ENCODE peak calls at places on chromosomes 6 and 20, in five cellular contexts. F is body of pancreas, T is colonic mucosa, I is HCT116, O is ovary. V is an unnamed sample.

GRCh38 chr6:99425647-99426453 is 742 bp upstream of the PNISR start:
- DNase-seq in F (peak; percentile 85), T (peak; percentile 92), I (peak; percentile 86), O (peak; percentile 85), V (peak; percentile 95)

GRCh38 chr20:535958-536357 is 7.6 kb downstream of the CSNK2A1 start:
- DNase-seq in F (no peak), T (peak; percentile 66), I (no peak), O (no peak), V (no peak)

GRCh38 chr6:159758031-159759001 is 3.5 kb upstream of the ACAT2 start:
- DNase-seq in F (no peak), T (no peak), I (peak; percentile 23), O (no peak), V (no peak)

GRCh38 chr6:85464260-85464644 is 14.4 kb downstream of the NT5E start:
- DNase-seq in F (no peak), T (no peak), I (peak; percentile 97), O (no peak), V (no peak)

GRCh38 chr6:81590314-81590691 is 162.2 kb downstream of the TENT5A start:
- DNase-seq in F (no peak), T (no peak), I (no peak), O (no peak), V (no peak)

GRCh38 chr6:9417400-9417799 is 982.1 kb upstream of the SLC35B3 start:
- DNase-seq in F (no peak), T (no peak), I (no peak), O (no peak), V (no peak)

GRCh38 chr6:117167520-117168271 is 97.7 kb upstream of the VGLL2 start:
- DNase-seq in F (peak; percentile 14), T (no peak), I (peak; percentile 6), O (no peak), V (no peak)

GRCh38 chr6:138971601-138972000 is 16.5 kb downstream of the REPS1 start:
- DNase-seq in F (no peak), T (no peak), I (no peak), O (no peak), V (no peak)

GRCh38 chr20:41268402-41268801 is 49.1 kb downstream of the ZHX3 start:
- DNase-seq in F (no peak), T (no peak), I (no peak), O (no peak), V (no peak)

GRCh38 chr20:59802471-59803221 is 130.8 kb downstream of the SYCP2 start:
- DNase-seq in F (no peak), T (peak; percentile 9), I (no peak), O (no peak), V (no peak)

GRCh38 chr6:134609862-134610261 is 291.9 kb upstream of the SGK1 start:
- DNase-seq in F (no peak), T (no peak), I (no peak), O (no peak), V (no peak)

GRCh38 chr20:63980317-63980805 is 571 bp upstream of the PRPF6 start:
- DNase-seq in F (no peak), T (no peak), I (no peak), O (no peak), V (no peak)

GRCh38 chr6:1617466-1618304 is 8.0 kb downstream of the FOXC1 start:
- DNase-seq in F (no peak), T (no peak), I (no peak), O (no peak), V (no peak)

GRCh38 chr6:166970776-166971175 is 14.4 kb upstream of the RNASET2 start:
- DNase-seq in F (no peak), T (peak; percentile 12), I (no peak), O (no peak), V (no peak)
- TF ChIP-seq CTCF in F (no peak), T (no peak), I (no peak), O (no peak), V (no peak)

GRCh38 chr6:51657491-51657890 is 429.9 kb downstream of the PKHD1 start:
- DNase-seq in F (no peak), T (no peak), I (no peak), O (no peak), V (no peak)
- H3K4me1 ChIP-seq in F (no peaks in the 10 kb centered on the region), T (no peaks in the 10 kb centered on the region), I (no peaks in the 10 kb centered on the region), O (no peaks in the 10 kb centered on the region), V (no peaks in the 10 kb centered on the region)

GRCh38 chr6:91697010-91697694 is 1110.3 kb upstream of the MAP3K7 start:
- DNase-seq in F (no peak), T (no peak), I (no peak), O (no peak), V (no peak)
- TF ChIP-seq CTCF in F (no peak), T (no peak), I (no peak), O (no peak), V (no peak)

DNA sequence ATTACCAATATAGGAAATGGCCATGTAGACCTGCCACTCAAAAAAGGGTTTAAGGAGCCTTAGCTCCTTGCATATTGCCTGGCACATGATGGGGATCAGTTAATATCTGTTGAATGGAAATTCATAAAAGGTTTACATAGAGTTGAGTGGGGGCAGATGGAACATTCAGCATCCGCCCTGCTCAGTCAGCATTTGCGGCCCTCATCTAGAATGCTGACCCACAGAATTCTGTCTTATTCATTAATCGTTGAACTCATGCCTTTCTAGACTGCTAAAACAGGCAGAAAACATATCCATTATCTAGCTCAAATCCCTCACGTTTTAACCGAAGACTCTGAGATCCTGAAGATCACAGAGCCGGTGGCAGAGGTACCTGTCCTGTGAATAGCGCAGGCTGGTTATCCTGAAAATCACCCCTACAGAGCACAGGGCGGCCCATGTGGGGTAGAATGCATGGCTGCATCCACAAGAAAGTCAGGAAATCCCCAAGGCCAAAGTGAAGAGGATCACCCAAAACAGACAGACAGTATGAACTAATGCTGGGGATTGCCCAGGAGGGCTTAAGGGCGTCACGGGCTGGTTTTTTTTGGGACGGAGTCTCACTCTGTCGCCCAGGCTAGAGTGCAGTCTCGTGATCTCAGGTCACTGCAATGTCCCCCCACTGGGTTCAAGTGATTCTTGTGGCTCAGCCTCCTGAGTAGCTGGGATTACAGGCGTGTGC is 59.9 kb downstream of the CNBD2 start:
- DNase-seq in F (no peak), T (no peak), I (no peak), O (no peak), V (no peak)
- H3K4me1 ChIP-seq in F (no peaks in the 10 kb centered on the region), T (no peaks in the 10 kb centered on the region), I (no peaks in the 10 kb centered on the region), O (peaks cover 9% of the 10 kb centered on the region), V (no peaks in the 10 kb centered on the region)

GRCh38 chr6:42194056-42194455 is 700 bp downstream of the GUCA1B start:
- DNase-seq in F (no peak), T (no peak), I (no peak), O (no peak), V (no peak)
- TF ChIP-seq CTCF in F (no peak), T (no peak), I (no peak), O (no peak), V (no peak)

GRCh38 chr20:53142651-53143177 is 170.6 kb downstream of the TSHZ2 start:
- DNase-seq in F (peak; percentile 15), T (no peak), I (no peak), O (no peak), V (no peak)
- H3K4me1 ChIP-seq in F (no peaks in the 10 kb centered on the region), T (no peaks in the 10 kb centered on the region), I (no peaks in the 10 kb centered on the region), O (no peaks in the 10 kb centered on the region), V (no peaks in the 10 kb centered on the region)

GRCh38 chr6:44859901-44860410 is 468.2 kb upstream of the RUNX2 start:
- DNase-seq in F (no peak), T (no peak), I (no peak), O (no peak), V (no peak)

GRCh38 chr6:44856495-44856878 is 469.0 kb downstream of the CDC5L start:
- DNase-seq in F (no peak), T (no peak), I (no peak), O (no peak), V (no peak)

GRCh38 chr6:44854712-44855111 is 467.2 kb downstream of the CDC5L start:
- DNase-seq in F (no peak), T (no peak), I (no peak), O (no peak), V (no peak)

GRCh38 chr6:44855562-44856494 is 468.3 kb downstream of the CDC5L start:
- DNase-seq in F (no peak), T (no peak), I (no peak), O (no peak), V (no peak)

DNA sequence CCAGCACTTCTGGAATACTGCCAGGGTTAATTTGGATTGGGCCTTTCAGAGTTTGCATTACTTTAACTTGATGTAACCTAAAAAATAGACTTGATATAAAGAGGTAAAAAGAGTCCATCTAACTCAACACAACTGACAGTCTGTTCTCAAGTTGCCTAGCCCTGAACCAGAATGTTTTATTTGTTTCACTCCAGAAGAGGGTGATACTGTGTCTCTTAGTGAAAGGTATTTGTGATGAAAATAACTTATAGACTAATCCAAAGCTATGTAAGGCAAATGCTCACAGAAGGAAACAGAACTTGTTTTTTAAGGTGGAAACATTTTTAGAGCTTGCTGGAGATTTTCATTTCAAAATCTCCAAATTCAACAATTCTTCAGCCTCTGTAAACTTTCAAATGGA is 469.1 kb upstream of the RUNX2 start:
- DNase-seq in F (no peak), T (no peak), I (no peak), O (no peak), V (no peak)
- TF ChIP-seq CTCF in F (no peak), T (no peak), I (no peak), O (no peak), V (no peak)

GRCh38 chr6:43771210-43771857 is 1.3 kb downstream of the VEGFA start:
- DNase-seq in F (peak; percentile 77), T (peak; percentile 77), I (no peak), O (peak; percentile 79), V (peak; percentile 86)

GRCh38 chr6:43773050-43773956 is 3.3 kb downstream of the VEGFA start:
- DNase-seq in F (peak; percentile 73), T (peak; percentile 86), I (peak; percentile 44), O (peak; percentile 15), V (peak; percentile 80)

GRCh38 chr6:43771858-43772570 is 2.0 kb downstream of the VEGFA start:
- DNase-seq in F (peak; percentile 85), T (peak; percentile 83), I (no peak), O (peak; percentile 81), V (peak; percentile 85)

GRCh38 chr6:43773981-43774775 is 4.2 kb downstream of the VEGFA start:
- DNase-seq in F (no peak), T (no peak), I (no peak), O (peak; percentile 25), V (no peak)

GRCh38 chr6:43772571-43773049 is 2.6 kb downstream of the VEGFA start:
- DNase-seq in F (peak; percentile 42), T (peak; percentile 49), I (no peak), O (peak; percentile 46), V (no peak)
- H3K4me1 ChIP-seq in F (peaks cover 71% of the 10 kb centered on the region), T (peaks cover 16% of the 10 kb centered on the region), I (peaks cover 50% of the 10 kb centered on the region), O (peaks cover 19% of the 10 kb centered on the region), V (peaks cover 33% of the 10 kb centered on the region)

DNA sequence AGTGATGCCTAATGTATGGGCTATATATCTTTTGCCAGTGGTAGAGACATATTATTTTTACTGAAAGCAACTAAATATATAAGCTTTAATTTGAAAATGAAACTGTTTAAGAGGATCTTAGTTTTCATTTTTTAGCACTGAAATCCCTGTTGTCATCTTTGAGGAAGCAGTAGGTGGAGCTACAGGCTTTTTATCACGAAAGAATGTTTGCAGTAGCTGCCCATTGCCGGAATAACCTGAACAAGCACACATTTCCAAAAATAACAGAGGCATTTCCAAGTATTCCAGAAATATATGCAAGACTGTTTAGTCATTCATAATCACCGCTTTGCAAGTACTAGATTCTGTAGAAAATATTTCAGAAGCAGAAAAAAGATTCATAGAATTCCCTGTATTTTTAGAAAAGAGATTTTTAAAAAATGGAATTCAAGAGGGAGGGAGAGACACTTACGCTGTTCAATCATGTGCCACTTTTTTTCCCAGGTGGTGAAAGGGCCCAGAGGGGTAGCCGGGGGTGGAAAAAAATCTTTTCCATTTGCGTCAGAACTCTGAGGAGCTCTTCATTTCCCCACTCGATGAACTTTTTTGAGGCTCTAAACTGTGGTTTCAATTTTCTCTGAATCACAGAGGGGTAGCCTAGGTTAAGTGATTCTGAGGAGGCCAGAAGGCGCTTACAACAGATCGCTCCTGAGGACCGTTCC is 142.5 kb upstream of the FERMT1 start:
- DNase-seq in F (no peak), T (no peak), I (peak; percentile 7), O (no peak), V (peak; percentile 4)
- TF ChIP-seq CTCF in F (peak; percentile 34), T (no peak), I (peak; percentile 44), O (no peak), V (no peak)

V was measured in mucosa of descending colon.